ENCODE peak calls at places on chromosomes 12 and 14, in seven cellular contexts. One of them, this sample, is unnamed.
A peak's percentile ranks its signal among the peaks of the same experiment; 100 is the strongest.

GRCh38 chr12:116319851-116320621 is 42.5 kb upstream of the MED13L start:
- DNase-seq in cardiac fibroblast: peak; percentile 92
- DNase-seq in suprapubic skin: no peak
- DNase-seq in left lung: peak; percentile 56
- DNase-seq in bronchial epithelial cell: peak; percentile 93
- DNase-seq in ovary: peak; percentile 72
- DNase-seq in AG10803: peak; percentile 97
- DNase-seq in this sample: peak; percentile 99

GRCh38 chr12:78863482-78864427 is 819 bp upstream of the SYT1 start:
- DNase-seq in cardiac fibroblast: peak; percentile 57
- DNase-seq in suprapubic skin: no peak
- DNase-seq in left lung: peak; percentile 56
- DNase-seq in bronchial epithelial cell: peak; percentile 40
- DNase-seq in ovary: peak; percentile 49
- DNase-seq in AG10803: peak; percentile 6
- DNase-seq in this sample: peak; percentile 46

GRCh38 chr12:3576891-3577290 is 85.9 kb downstream of the PRMT8 start:
- DNase-seq in cardiac fibroblast: no peak
- DNase-seq in suprapubic skin: no peak
- DNase-seq in left lung: no peak
- DNase-seq in bronchial epithelial cell: no peak
- DNase-seq in ovary: no peak
- DNase-seq in AG10803: no peak
- DNase-seq in this sample: no peak

GRCh38 chr14:51020024-51020710 is 74.7 kb downstream of the TRIM9 start:
- DNase-seq in cardiac fibroblast: no peak
- DNase-seq in suprapubic skin: no peak
- DNase-seq in left lung: no peak
- DNase-seq in bronchial epithelial cell: no peak
- DNase-seq in ovary: no peak
- DNase-seq in AG10803: peak; percentile 93
- DNase-seq in this sample: no peak

GRCh38 chr14:75242546-75243273 is 35.9 kb upstream of the FOS start:
- DNase-seq in cardiac fibroblast: peak; percentile 80
- DNase-seq in suprapubic skin: no peak
- DNase-seq in left lung: no peak
- DNase-seq in bronchial epithelial cell: peak; percentile 95
- DNase-seq in ovary: no peak
- DNase-seq in AG10803: peak; percentile 90
- DNase-seq in this sample: peak; percentile 93

GRCh38 chr12:123660328-123660727 is 10.6 kb upstream of the TCTN2 start:
- DNase-seq in cardiac fibroblast: peak; percentile 94
- DNase-seq in suprapubic skin: no peak
- DNase-seq in left lung: no peak
- DNase-seq in bronchial epithelial cell: peak; percentile 97
- DNase-seq in ovary: no peak
- DNase-seq in AG10803: peak; percentile 88
- DNase-seq in this sample: peak; percentile 94

GRCh38 chr12:4153343-4153892 is 120.1 kb upstream of the CCND2 start:
- DNase-seq in cardiac fibroblast: no peak
- DNase-seq in suprapubic skin: no peak
- DNase-seq in left lung: no peak
- DNase-seq in bronchial epithelial cell: no peak
- DNase-seq in ovary: no peak
- DNase-seq in AG10803: no peak
- DNase-seq in this sample: no peak

GRCh38 chr12:92039048-92039447 is 106.6 kb downstream of the BTG1 start:
- DNase-seq in cardiac fibroblast: no peak
- DNase-seq in suprapubic skin: no peak
- DNase-seq in left lung: no peak
- DNase-seq in bronchial epithelial cell: no peak
- DNase-seq in ovary: no peak
- DNase-seq in AG10803: no peak
- DNase-seq in this sample: no peak

GRCh38 chr14:103880334-103880985 is 33.1 kb upstream of the PPP1R13B start:
- DNase-seq in cardiac fibroblast: peak; percentile 61
- DNase-seq in suprapubic skin: peak; percentile 92
- DNase-seq in left lung: peak; percentile 82
- DNase-seq in bronchial epithelial cell: peak; percentile 26
- DNase-seq in ovary: peak; percentile 90
- DNase-seq in AG10803: peak; percentile 83
- DNase-seq in this sample: peak; percentile 69

GRCh38 chr14:24938593-24938992 is 111.4 kb downstream of the STXBP6 start:
- DNase-seq in cardiac fibroblast: no peak
- DNase-seq in suprapubic skin: no peak
- DNase-seq in left lung: no peak
- DNase-seq in bronchial epithelial cell: no peak
- DNase-seq in ovary: no peak
- DNase-seq in AG10803: peak; percentile 7
- DNase-seq in this sample: no peak

GRCh38 chr14:89325959-89326358 is 91.1 kb downstream of the FOXN3 start:
- DNase-seq in cardiac fibroblast: no peak
- DNase-seq in suprapubic skin: no peak
- DNase-seq in left lung: no peak
- DNase-seq in bronchial epithelial cell: no peak
- DNase-seq in ovary: no peak
- DNase-seq in AG10803: no peak
- DNase-seq in this sample: no peak

GRCh38 chr14:93946104-93946503 is 19.0 kb downstream of the FAM181A start:
- DNase-seq in cardiac fibroblast: peak; percentile 49
- DNase-seq in suprapubic skin: no peak
- DNase-seq in left lung: no peak
- DNase-seq in bronchial epithelial cell: no peak
- DNase-seq in ovary: no peak
- DNase-seq in AG10803: no peak
- DNase-seq in this sample: peak; percentile 47

GRCh38 chr14:70624972-70625371 is 16.7 kb upstream of the TTC9 start:
- DNase-seq in cardiac fibroblast: no peak
- DNase-seq in suprapubic skin: no peak
- DNase-seq in left lung: no peak
- DNase-seq in bronchial epithelial cell: no peak
- DNase-seq in ovary: no peak
- DNase-seq in AG10803: no peak
- DNase-seq in this sample: no peak

GRCh38 chr14:99064262-99064954 is 207.6 kb downstream of the BCL11B start:
- DNase-seq in cardiac fibroblast: no peak
- DNase-seq in suprapubic skin: no peak
- DNase-seq in left lung: no peak
- DNase-seq in bronchial epithelial cell: peak; percentile 90
- DNase-seq in ovary: no peak
- DNase-seq in AG10803: peak; percentile 42
- DNase-seq in this sample: no peak

GRCh38 chr12:89236748-89237428 is 115.4 kb downstream of the DUSP6 start:
- DNase-seq in cardiac fibroblast: peak; percentile 83
- DNase-seq in suprapubic skin: no peak
- DNase-seq in left lung: no peak
- DNase-seq in bronchial epithelial cell: peak; percentile 99
- DNase-seq in ovary: no peak
- DNase-seq in AG10803: peak; percentile 53
- DNase-seq in this sample: peak; percentile 63

GRCh38 chr14:21192875-21193535 is 37.1 kb upstream of the OR5AU1 start:
- DNase-seq in cardiac fibroblast: no peak
- DNase-seq in suprapubic skin: no peak
- DNase-seq in left lung: no peak
- DNase-seq in bronchial epithelial cell: no peak
- DNase-seq in ovary: no peak
- DNase-seq in AG10803: no peak
- DNase-seq in this sample: no peak

GRCh38 chr14:21194597-21194996 is 38.7 kb upstream of the OR5AU1 start:
- DNase-seq in cardiac fibroblast: no peak
- DNase-seq in suprapubic skin: no peak
- DNase-seq in left lung: no peak
- DNase-seq in bronchial epithelial cell: no peak
- DNase-seq in ovary: no peak
- DNase-seq in AG10803: no peak
- DNase-seq in this sample: no peak

GRCh38 chr14:21191261-21191808 is 35.5 kb upstream of the OR5AU1 start:
- DNase-seq in cardiac fibroblast: no peak
- DNase-seq in suprapubic skin: no peak
- DNase-seq in left lung: no peak
- DNase-seq in bronchial epithelial cell: no peak
- DNase-seq in ovary: no peak
- DNase-seq in AG10803: no peak
- DNase-seq in this sample: no peak

GRCh38 chr14:21192447-21192822 is 36.6 kb upstream of the OR5AU1 start:
- DNase-seq in cardiac fibroblast: no peak
- DNase-seq in suprapubic skin: no peak
- DNase-seq in left lung: no peak
- DNase-seq in bronchial epithelial cell: no peak
- DNase-seq in ovary: no peak
- DNase-seq in AG10803: no peak
- DNase-seq in this sample: no peak

DNA sequence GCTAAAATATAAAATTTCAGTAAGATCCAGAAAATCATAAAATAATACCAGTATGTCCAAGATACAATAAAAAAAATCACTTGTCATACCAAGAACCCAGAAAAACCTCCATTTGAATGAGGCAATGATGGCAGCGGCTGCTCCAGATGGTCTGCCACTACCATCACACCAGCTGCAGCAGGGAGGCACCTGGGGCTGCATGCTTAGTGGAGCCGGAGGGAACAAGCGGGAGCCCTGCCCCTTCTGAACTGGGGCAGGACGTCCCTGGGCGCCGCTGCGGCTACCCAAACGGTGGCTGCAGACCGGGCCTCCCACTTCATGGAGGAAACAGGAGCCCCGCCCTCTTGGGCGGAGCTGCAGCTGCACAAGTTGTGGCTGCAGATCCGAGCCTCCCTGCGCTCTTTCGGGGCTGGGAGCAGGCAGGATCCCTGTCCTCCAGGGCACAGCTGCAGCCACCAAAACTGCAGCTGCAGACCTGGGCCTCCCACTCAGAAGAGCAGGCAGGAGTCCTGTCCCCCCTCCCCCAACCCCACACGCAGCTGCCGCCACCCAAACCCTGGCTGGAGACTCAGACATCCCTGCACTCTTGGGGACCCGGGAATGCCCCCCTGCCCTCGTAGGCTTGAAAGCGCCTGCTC is 36.1 kb upstream of the OR5AU1 start:
- DNase-seq in cardiac fibroblast: peak; percentile 41
- DNase-seq in suprapubic skin: peak; percentile 84
- DNase-seq in left lung: peak; percentile 83
- DNase-seq in bronchial epithelial cell: peak; percentile 33
- DNase-seq in ovary: peak; percentile 63
- DNase-seq in AG10803: peak; percentile 26
- DNase-seq in this sample: peak; percentile 31
- H3K4me3 ChIP-seq in cardiac fibroblast: peak overlapping the region; percentile 34
- H3K4me3 ChIP-seq in suprapubic skin: peak overlapping the region; percentile 44
- H3K4me3 ChIP-seq in left lung: peak overlapping the region; percentile 10
- H3K4me3 ChIP-seq in bronchial epithelial cell: no peak overlapping the region
- H3K4me3 ChIP-seq in ovary: peak overlapping the region; percentile 4
- H3K4me3 ChIP-seq in AG10803: peak overlapping the region; percentile 43
- H3K4me3 ChIP-seq in this sample: peak overlapping the region; percentile 17

GRCh38 chr12:55847033-55847432 is 4.3 kb upstream of the MMP19 start:
- DNase-seq in cardiac fibroblast: peak; percentile 93
- DNase-seq in suprapubic skin: no peak
- DNase-seq in left lung: peak; percentile 68
- DNase-seq in bronchial epithelial cell: peak; percentile 63
- DNase-seq in ovary: no peak
- DNase-seq in AG10803: peak; percentile 81
- DNase-seq in this sample: peak; percentile 95
- TF ChIP-seq CTCF in cardiac fibroblast: no peak
- TF ChIP-seq CTCF in suprapubic skin: no peak
- TF ChIP-seq CTCF in left lung: no peak
- TF ChIP-seq CTCF in bronchial epithelial cell: no peak
- TF ChIP-seq CTCF in ovary: no peak
- TF ChIP-seq CTCF in AG10803: no peak
- TF ChIP-seq CTCF in this sample: no peak

DNA sequence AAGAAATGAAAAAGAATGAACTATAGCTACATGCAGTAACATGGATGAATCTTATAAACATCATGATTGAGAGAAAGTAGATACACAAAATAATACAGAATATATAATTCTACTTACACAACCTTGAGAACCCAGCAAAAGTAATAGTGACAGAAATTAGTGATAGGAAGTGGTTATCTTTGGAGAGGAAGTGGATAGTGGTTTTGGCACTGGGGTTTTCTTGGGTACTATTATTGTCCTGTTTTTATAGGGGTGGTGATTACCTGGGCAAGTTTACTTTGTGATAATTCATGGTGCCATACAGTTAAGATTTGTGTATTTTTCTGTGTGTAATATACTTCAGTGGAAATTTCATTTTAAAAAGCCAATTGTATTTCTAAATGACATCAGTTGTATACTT is 352.7 kb downstream of the AEBP2 start:
- DNase-seq in cardiac fibroblast: no peak
- DNase-seq in suprapubic skin: no peak
- DNase-seq in left lung: no peak
- DNase-seq in bronchial epithelial cell: no peak
- DNase-seq in ovary: no peak
- DNase-seq in AG10803: no peak
- DNase-seq in this sample: no peak
- H3K4me3 ChIP-seq in cardiac fibroblast: no peak overlapping the region
- H3K4me3 ChIP-seq in suprapubic skin: no peak overlapping the region
- H3K4me3 ChIP-seq in left lung: no peak overlapping the region
- H3K4me3 ChIP-seq in bronchial epithelial cell: no peak overlapping the region
- H3K4me3 ChIP-seq in ovary: no peak overlapping the region
- H3K4me3 ChIP-seq in AG10803: no peak overlapping the region
- H3K4me3 ChIP-seq in this sample: no peak overlapping the region

GRCh38 chr14:96739511-96739910 is 57.7 kb upstream of the VRK1 start:
- DNase-seq in cardiac fibroblast: no peak
- DNase-seq in suprapubic skin: no peak
- DNase-seq in left lung: no peak
- DNase-seq in bronchial epithelial cell: no peak
- DNase-seq in ovary: no peak
- DNase-seq in AG10803: no peak
- DNase-seq in this sample: no peak
- TF ChIP-seq CTCF in cardiac fibroblast: no peak
- TF ChIP-seq CTCF in suprapubic skin: no peak
- TF ChIP-seq CTCF in left lung: no peak
- TF ChIP-seq CTCF in bronchial epithelial cell: no peak
- TF ChIP-seq CTCF in ovary: no peak
- TF ChIP-seq CTCF in AG10803: no peak
- TF ChIP-seq CTCF in this sample: no peak

GRCh38 chr14:92625213-92625612 is 111.6 kb downstream of the RIN3 start:
- DNase-seq in cardiac fibroblast: peak; percentile 92
- DNase-seq in suprapubic skin: no peak
- DNase-seq in left lung: no peak
- DNase-seq in bronchial epithelial cell: peak; percentile 77
- DNase-seq in ovary: no peak
- DNase-seq in AG10803: peak; percentile 95
- DNase-seq in this sample: peak; percentile 96
- H3K4me3 ChIP-seq in cardiac fibroblast: no peak overlapping the region
- H3K4me3 ChIP-seq in suprapubic skin: no peak overlapping the region
- H3K4me3 ChIP-seq in left lung: no peak overlapping the region
- H3K4me3 ChIP-seq in bronchial epithelial cell: no peak overlapping the region
- H3K4me3 ChIP-seq in ovary: no peak overlapping the region
- H3K4me3 ChIP-seq in AG10803: no peak overlapping the region
- H3K4me3 ChIP-seq in this sample: no peak overlapping the region

DNA sequence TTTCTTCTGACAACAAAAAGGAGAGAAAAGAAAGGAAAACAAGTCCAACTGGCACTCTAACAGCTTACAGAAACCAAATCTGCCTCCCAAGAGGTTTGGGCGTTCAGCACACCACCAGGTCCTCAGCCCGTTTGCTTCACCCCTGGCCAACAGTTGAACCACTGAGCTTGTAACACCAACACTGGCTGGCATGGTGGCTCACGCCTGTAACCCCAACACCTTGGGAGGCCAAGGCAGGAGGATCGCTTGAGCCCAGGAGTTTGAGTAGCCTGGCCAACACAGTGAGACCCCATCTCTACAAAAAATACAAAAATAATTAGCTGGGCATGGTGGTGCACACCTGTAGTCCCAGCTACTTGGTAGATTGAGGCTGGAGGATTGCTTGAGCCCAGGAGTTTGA is 19.4 kb downstream of the CCDC88C start:
- DNase-seq in cardiac fibroblast: no peak
- DNase-seq in suprapubic skin: no peak
- DNase-seq in left lung: no peak
- DNase-seq in bronchial epithelial cell: no peak
- DNase-seq in ovary: no peak
- DNase-seq in AG10803: no peak
- DNase-seq in this sample: no peak
- TF ChIP-seq CTCF in cardiac fibroblast: no peak
- TF ChIP-seq CTCF in suprapubic skin: no peak
- TF ChIP-seq CTCF in left lung: no peak
- TF ChIP-seq CTCF in bronchial epithelial cell: no peak
- TF ChIP-seq CTCF in ovary: no peak
- TF ChIP-seq CTCF in AG10803: no peak
- TF ChIP-seq CTCF in this sample: no peak